ENCODE peak calls at places on chromosomes 7 and 10, in nine cellular contexts. X is IMR-90, V is osteocyte, A is GM23338, Y is nephron progenitor cell, R is mammary epithelial cell, C is Peyer's patch, P is astrocyte, L is stomach. I is an unnamed sample.

GRCh38 chr10:58178811-58179210 is 88.9 kb downstream of the IPMK start:
- DNase-seq in L (no peak), P (no peak), A (no peak), V (no peak), R (peak; percentile 55), C (no peak), X (peak; percentile 21), Y (no peak), I (no peak)

GRCh38 chr7:77226357-77226839 is 26.8 kb upstream of the FGL2 start:
- DNase-seq in R (no peak), A (no peak), C (no peak), X (peak; percentile 18), P (no peak), Y (no peak), V (no peak), L (no peak), I (no peak)

GRCh38 chr10:26699631-26700030 is 2.1 kb downstream of the PDSS1 start:
- DNase-seq in C (no peak), P (no peak), Y (no peak), R (no peak), L (no peak), V (no peak), A (no peak), X (no peak), I (no peak)

GRCh38 chr7:128387663-128388485 is 21.9 kb downstream of the IMPDH1 start:
- DNase-seq in A (peak; percentile 97), Y (peak; percentile 91), L (peak; percentile 75), C (peak; percentile 50), V (peak; percentile 93), P (peak; percentile 35), R (peak; percentile 39), X (peak; percentile 57), I (peak; percentile 51)

GRCh38 chr7:39942883-39943282 is 7.2 kb upstream of the CDK13 start:
- DNase-seq in P (no peak), A (no peak), X (no peak), C (no peak), V (no peak), R (no peak), Y (no peak), L (no peak), I (no peak)

GRCh38 chr7:3092468-3092867 is 48.8 kb upstream of the CARD11 start:
- DNase-seq in V (no peak), C (peak; percentile 79), Y (no peak), R (no peak), L (no peak), X (peak; percentile 16), P (no peak), A (no peak), I (no peak)

GRCh38 chr10:45135836-45136235 is 135.1 kb downstream of the ZNF22 start:
- DNase-seq in X (no peak), L (no peak), C (no peak), V (no peak), Y (no peak), R (no peak), A (no peak), P (no peak), I (no peak)

GRCh38 chr7:142125576-142125975 is 14.1 kb downstream of the MGAM2 start:
- DNase-seq in C (no peak), L (no peak), Y (no peak), A (no peak), V (no peak), P (no peak), X (no peak), R (no peak), I (no peak)

GRCh38 chr7:30166155-30166840 is 31.5 kb downstream of the MTURN start:
- DNase-seq in Y (no peak), X (no peak), L (peak; percentile 41), V (no peak), A (no peak), P (no peak), C (no peak), R (peak; percentile 86), I (no peak)

GRCh38 chr7:77430927-77431326 is 14.8 kb upstream of the GSAP start:
- DNase-seq in X (no peak), L (no peak), V (no peak), A (no peak), P (no peak), C (no peak), R (no peak), Y (no peak), I (no peak)

GRCh38 chr10:83871486-83872081 is 267.7 kb upstream of the GHITM start:
- DNase-seq in P (peak; percentile 18), V (peak; percentile 90), R (peak; percentile 42), L (peak; percentile 73), C (peak; percentile 44), Y (peak; percentile 79), A (peak; percentile 88), X (peak; percentile 38), I (peak; percentile 42)

GRCh38 chr7:36473454-36474282 is 84.0 kb downstream of the ANLN start:
- DNase-seq in X (no peak), R (peak; percentile 93), V (no peak), L (peak; percentile 39), A (peak; percentile 80), C (no peak), P (peak; percentile 13), Y (peak; percentile 77), I (no peak)

GRCh38 chr10:6748981-6749630 is 169.0 kb upstream of the PRKCQ start:
- DNase-seq in A (no peak), L (no peak), Y (no peak), V (no peak), X (peak; percentile 79), R (peak; percentile 90), C (no peak), P (peak; percentile 89), I (peak; percentile 76)

GRCh38 chr10:3783721-3784432 is 1.1 kb downstream of the KLF6 start:
- DNase-seq in C (no peak), P (peak; percentile 59), Y (no peak), A (peak; percentile 79), L (peak; percentile 61), V (no peak), X (peak; percentile 61), R (peak; percentile 34), I (peak; percentile 57)

GRCh38 chr7:121076350-121077164 is 88.0 kb downstream of the CPED1 start:
- DNase-seq in X (peak; percentile 93), A (no peak), R (peak; percentile 77), V (no peak), C (no peak), L (no peak), P (peak; percentile 85), Y (no peak), I (peak; percentile 79)

GRCh38 chr10:97356918-97357317 is 22.4 kb upstream of the FRAT2 start:
- DNase-seq in C (no peak), P (no peak), X (no peak), Y (no peak), R (no peak), L (no peak), A (no peak), V (no peak), I (no peak)

GRCh38 chr10:93299606-93300353 is 182.4 kb downstream of the MYOF start:
- DNase-seq in L (no peak), V (no peak), R (no peak), C (no peak), A (peak; percentile 38), Y (no peak), X (peak; percentile 74), P (peak; percentile 50), I (no peak)

GRCh38 chr7:57414415-57414814 is 35.6 kb upstream of the ZNF716 start:
- DNase-seq in L (no peak), C (no peak), Y (no peak), X (no peak), P (no peak), V (peak; percentile 78), A (no peak), R (no peak), I (no peak)
- TF ChIP-seq CTCF in L (no peak), C (no peak), Y (no peak), X (no peak), P (no peak), V (no peak), A (no peak), R (no peak), I (no peak)

DNA sequence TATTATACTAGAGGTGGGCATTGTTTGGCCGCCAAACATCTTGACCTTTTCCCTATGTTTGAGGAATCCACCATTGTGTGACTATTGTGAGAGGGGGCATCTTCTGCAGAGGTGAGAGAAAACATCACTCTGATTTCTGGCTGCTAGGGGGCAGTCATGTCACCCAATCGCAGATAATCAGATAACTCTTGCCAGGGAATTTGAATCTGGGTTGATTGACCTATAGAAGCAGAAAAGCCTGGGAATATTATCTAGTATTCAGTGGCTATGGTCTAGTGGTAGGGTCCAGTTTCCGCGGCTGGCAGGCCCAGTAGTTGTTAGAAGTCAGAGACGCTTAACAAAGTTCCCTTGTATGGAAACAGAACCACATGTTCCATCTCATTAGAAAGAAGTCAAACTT is 808.5 kb downstream of the PHTF2 start:
- DNase-seq in X (no peak), A (peak; percentile 74), L (no peak), Y (peak; percentile 1), R (no peak), C (no peak), P (no peak), V (no peak), I (no peak)
- TF ChIP-seq CTCF in X (no peak), A (peak; percentile 84), L (no peak), Y (peak; percentile 29), R (peak; percentile 59), C (no peak), P (no peak), V (no peak), I (peak; percentile 66)

DNA sequence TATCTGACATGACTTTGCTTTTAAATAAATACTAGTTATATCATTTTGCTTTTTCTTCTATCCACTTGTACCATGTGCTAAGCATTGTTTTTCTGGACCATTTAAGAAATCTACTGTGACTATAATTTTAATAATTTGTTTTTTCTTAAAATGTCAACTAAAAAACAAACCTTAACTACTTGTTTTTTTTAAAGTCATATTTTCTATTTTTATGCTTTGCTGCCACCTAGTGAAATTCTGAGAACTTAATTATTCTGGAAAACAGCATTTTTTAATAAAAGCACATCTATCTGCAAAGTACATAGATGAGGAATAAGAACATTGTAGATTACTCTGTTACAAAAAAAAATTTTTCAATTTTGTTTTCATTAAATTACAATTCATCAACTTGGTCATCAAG is 47.4 kb downstream of the ORC5 start:
- DNase-seq in A (peak; percentile 12), Y (no peak), V (no peak), P (no peak), X (peak; percentile 42), R (no peak), C (no peak), L (no peak), I (peak; percentile 16)
- TF ChIP-seq CTCF in A (peak; percentile 54), Y (peak; percentile 15), V (peak; percentile 65), P (peak; percentile 15), X (peak; percentile 52), R (peak; percentile 29), C (peak; percentile 27), L (no peak), I (peak; percentile 84)

DNA sequence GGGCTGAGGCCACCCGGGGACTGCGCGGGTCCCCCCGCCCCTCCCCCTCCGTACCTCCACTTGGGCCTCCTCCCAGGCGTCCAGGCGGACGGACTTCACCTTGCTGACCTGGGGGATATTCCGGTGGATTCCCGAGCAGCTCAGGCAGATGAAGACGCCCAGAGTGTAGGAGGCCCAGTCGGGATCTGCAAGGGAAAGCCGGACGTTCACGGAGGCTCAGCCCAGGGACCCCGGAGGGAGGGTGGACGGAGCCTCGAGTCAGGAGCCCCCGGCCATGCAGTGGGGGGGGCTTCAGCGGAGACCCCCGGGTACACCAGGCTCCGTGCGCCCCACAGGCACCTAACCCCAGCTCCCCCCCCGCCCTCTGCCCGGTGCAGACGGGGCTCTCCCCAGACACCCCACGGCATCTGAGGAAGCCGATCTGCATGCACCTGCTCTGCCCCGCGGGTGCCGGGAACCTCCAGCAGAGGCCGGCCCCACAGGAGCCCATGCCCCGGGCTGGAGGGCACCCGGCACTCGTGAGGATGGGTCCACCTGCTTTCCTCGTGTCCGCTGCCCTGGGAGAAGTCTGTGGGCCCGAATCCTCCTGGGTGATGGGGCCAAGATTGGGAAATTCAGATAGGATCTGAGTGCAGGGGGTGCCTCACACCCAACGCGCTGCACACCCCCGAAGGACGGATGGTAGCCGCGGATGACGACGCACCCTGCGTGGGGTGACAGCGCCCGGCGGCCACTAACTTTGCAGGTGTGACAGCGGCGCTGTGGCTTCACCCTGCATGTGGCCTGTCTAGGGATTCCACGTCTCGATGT is 19.0 kb downstream of the ADAP1 start:
- DNase-seq in L (no peak), X (no peak), R (no peak), V (no peak), C (no peak), P (no peak), A (no peak), Y (no peak), I (no peak)
- TF ChIP-seq CTCF in L (no peak), X (no peak), R (no peak), V (no peak), C (no peak), P (no peak), A (no peak), Y (no peak), I (no peak)